ENCODE peak calls at places on chromosomes 4 and X, in six cellular contexts. One of them, this sample, is unnamed. For H3K9me3, H3K36me3 and H3K4me1, the result is how much of the 10 kb centered on the place peaks cover.

GRCh38 chrX:139798701-139799100 is 90.7 kb upstream of the MCF2 start:
- DNase-seq in lower lobe of right lung: no peak
- DNase-seq in Peyer's patch: no peak
- DNase-seq in heart right ventricle: no peak
- DNase-seq in mucosa of descending colon: no peak
- DNase-seq in breast epithelium: no peak
- DNase-seq in this sample: no peak

GRCh38 chr4:32775049-32775448 is 2054.9 kb downstream of the PCDH7 start:
- DNase-seq in Peyer's patch: no peak
- DNase-seq in lower lobe of right lung: no peak
- DNase-seq in breast epithelium: no peak
- DNase-seq in heart right ventricle: no peak
- DNase-seq in mucosa of descending colon: no peak
- DNase-seq in this sample: no peak

GRCh38 chr4:108988514-108989195 is 225.8 kb upstream of the ETNPPL start:
- DNase-seq in lower lobe of right lung: no peak
- DNase-seq in Peyer's patch: no peak
- DNase-seq in breast epithelium: no peak
- DNase-seq in mucosa of descending colon: no peak
- DNase-seq in heart right ventricle: no peak
- DNase-seq in this sample: no peak

GRCh38 chrX:48492293-48492910 is 16.4 kb upstream of the PORCN start:
- DNase-seq in breast epithelium: no peak
- DNase-seq in heart right ventricle: no peak
- DNase-seq in lower lobe of right lung: no peak
- DNase-seq in mucosa of descending colon: no peak
- DNase-seq in Peyer's patch: no peak
- DNase-seq in this sample: no peak

GRCh38 chr4:16034010-16034829 is 49.6 kb downstream of the PROM1 start:
- DNase-seq in Peyer's patch: no peak
- DNase-seq in heart right ventricle: no peak
- DNase-seq in lower lobe of right lung: no peak
- DNase-seq in breast epithelium: no peak
- DNase-seq in mucosa of descending colon: no peak
- DNase-seq in this sample: no peak

GRCh38 chr4:92497141-92497540 is 193.4 kb downstream of the GRID2 start:
- DNase-seq in heart right ventricle: no peak
- DNase-seq in mucosa of descending colon: no peak
- DNase-seq in Peyer's patch: no peak
- DNase-seq in lower lobe of right lung: no peak
- DNase-seq in breast epithelium: no peak
- DNase-seq in this sample: no peak

GRCh38 chr4:158169931-158170690 is 2.7 kb downstream of the GASK1B start:
- DNase-seq in breast epithelium: no peak
- DNase-seq in Peyer's patch: no peak
- DNase-seq in lower lobe of right lung: no peak
- DNase-seq in heart right ventricle: no peak
- DNase-seq in mucosa of descending colon: no peak
- DNase-seq in this sample: no peak

GRCh38 chrX:148466292-148466691 is 34.1 kb upstream of the AFF2 start:
- DNase-seq in lower lobe of right lung: no peak
- DNase-seq in heart right ventricle: no peak
- DNase-seq in breast epithelium: no peak
- DNase-seq in Peyer's patch: no peak
- DNase-seq in mucosa of descending colon: no peak
- DNase-seq in this sample: no peak

GRCh38 chr4:17276821-17277220 is 235.1 kb downstream of the QDPR start:
- DNase-seq in mucosa of descending colon: no peak
- DNase-seq in Peyer's patch: no peak
- DNase-seq in breast epithelium: no peak
- DNase-seq in heart right ventricle: peak
- DNase-seq in lower lobe of right lung: no peak
- DNase-seq in this sample: no peak

GRCh38 chr4:14399919-14400706 is 602.2 kb upstream of the CPEB2 start:
- DNase-seq in heart right ventricle: no peak
- DNase-seq in mucosa of descending colon: no peak
- DNase-seq in breast epithelium: no peak
- DNase-seq in lower lobe of right lung: no peak
- DNase-seq in Peyer's patch: no peak
- DNase-seq in this sample: no peak

GRCh38 chrX:129427267-129427666 is 96.0 kb downstream of the SMARCA1 start:
- DNase-seq in mucosa of descending colon: no peak
- DNase-seq in breast epithelium: no peak
- DNase-seq in heart right ventricle: no peak
- DNase-seq in lower lobe of right lung: no peak
- DNase-seq in Peyer's patch: no peak
- DNase-seq in this sample: no peak

GRCh38 chr4:44146516-44146915 is 302.1 kb downstream of the KCTD8 start:
- DNase-seq in lower lobe of right lung: no peak
- DNase-seq in breast epithelium: no peak
- DNase-seq in Peyer's patch: no peak
- DNase-seq in heart right ventricle: no peak
- DNase-seq in mucosa of descending colon: no peak
- DNase-seq in this sample: no peak

GRCh38 chr4:102823897-102824296 is 3.5 kb downstream of the UBE2D3 start:
- DNase-seq in Peyer's patch: no peak
- DNase-seq in mucosa of descending colon: no peak
- DNase-seq in lower lobe of right lung: no peak
- DNase-seq in breast epithelium: no peak
- DNase-seq in heart right ventricle: no peak
- DNase-seq in this sample: no peak

GRCh38 chr4:173859091-173859713 is 329.2 kb upstream of the HAND2 start:
- DNase-seq in breast epithelium: no peak
- DNase-seq in lower lobe of right lung: no peak
- DNase-seq in mucosa of descending colon: no peak
- DNase-seq in Peyer's patch: no peak
- DNase-seq in heart right ventricle: no peak
- DNase-seq in this sample: no peak

GRCh38 chr4:80219301-80220025 is 22.2 kb downstream of the PRDM8 start:
- DNase-seq in lower lobe of right lung: no peak
- DNase-seq in Peyer's patch: no peak
- DNase-seq in breast epithelium: no peak
- DNase-seq in heart right ventricle: no peak
- DNase-seq in mucosa of descending colon: no peak
- DNase-seq in this sample: no peak

GRCh38 chrX:63656871-63657580 is 128.0 kb downstream of the ARHGEF9 start:
- DNase-seq in Peyer's patch: no peak
- DNase-seq in breast epithelium: no peak
- DNase-seq in mucosa of descending colon: no peak
- DNase-seq in lower lobe of right lung: no peak
- DNase-seq in heart right ventricle: no peak
- DNase-seq in this sample: no peak

GRCh38 chr4:1395941-1396805 is 10.1 kb downstream of the NKX1-1 start:
- DNase-seq in Peyer's patch: no peak
- DNase-seq in heart right ventricle: no peak
- DNase-seq in breast epithelium: peak
- DNase-seq in lower lobe of right lung: peak
- DNase-seq in mucosa of descending colon: peak
- DNase-seq in this sample: no peak
- H3K9me3 ChIP-seq in Peyer's patch: under half
- H3K9me3 ChIP-seq in heart right ventricle: under half
- H3K9me3 ChIP-seq in breast epithelium: under half
- H3K9me3 ChIP-seq in lower lobe of right lung: under half
- H3K9me3 ChIP-seq in mucosa of descending colon: under half
- H3K9me3 ChIP-seq in this sample: under half

DNA sequence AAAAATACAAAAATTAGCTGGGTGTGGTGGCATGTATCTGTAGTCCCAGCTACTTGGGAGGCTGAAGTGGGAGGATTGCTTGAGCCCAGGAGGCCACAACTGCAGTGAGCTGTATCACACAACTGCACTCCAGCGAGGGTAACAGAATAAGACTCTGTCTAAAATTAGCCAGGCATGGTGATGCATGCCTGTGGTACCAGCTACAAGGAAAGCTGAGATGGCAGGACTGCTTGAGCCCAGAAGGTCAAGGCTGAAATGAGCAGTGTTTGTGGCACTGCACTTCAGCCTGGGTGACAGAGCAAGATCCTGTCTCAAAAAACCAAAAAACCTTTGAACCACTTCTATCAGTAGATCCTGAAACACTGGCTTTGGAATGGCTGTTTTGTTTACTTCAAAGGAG is 10.2 kb downstream of the GRSF1 start:
- DNase-seq in breast epithelium: no peak
- DNase-seq in lower lobe of right lung: no peak
- DNase-seq in mucosa of descending colon: no peak
- DNase-seq in heart right ventricle: no peak
- DNase-seq in Peyer's patch: no peak
- DNase-seq in this sample: no peak
- H3K36me3 ChIP-seq in breast epithelium: under half
- H3K36me3 ChIP-seq in lower lobe of right lung: half or more
- H3K36me3 ChIP-seq in mucosa of descending colon: under half
- H3K36me3 ChIP-seq in heart right ventricle: half or more
- H3K36me3 ChIP-seq in Peyer's patch: under half
- H3K36me3 ChIP-seq in this sample: half or more

GRCh38 chr4:101332424-101332823 is 14.9 kb downstream of the PPP3CA start:
- DNase-seq in mucosa of descending colon: no peak
- DNase-seq in lower lobe of right lung: no peak
- DNase-seq in Peyer's patch: no peak
- DNase-seq in breast epithelium: no peak
- DNase-seq in heart right ventricle: no peak
- DNase-seq in this sample: no peak

GRCh38 chr4:101328063-101328602 is 19.2 kb downstream of the PPP3CA start:
- DNase-seq in heart right ventricle: no peak
- DNase-seq in lower lobe of right lung: no peak
- DNase-seq in breast epithelium: no peak
- DNase-seq in Peyer's patch: no peak
- DNase-seq in mucosa of descending colon: no peak
- DNase-seq in this sample: no peak

GRCh38 chr4:101326586-101326985 is 20.7 kb downstream of the PPP3CA start:
- DNase-seq in Peyer's patch: no peak
- DNase-seq in lower lobe of right lung: no peak
- DNase-seq in heart right ventricle: no peak
- DNase-seq in breast epithelium: no peak
- DNase-seq in mucosa of descending colon: no peak
- DNase-seq in this sample: no peak

GRCh38 chr4:101334963-101335572 is 12.3 kb downstream of the PPP3CA start:
- DNase-seq in heart right ventricle: no peak
- DNase-seq in breast epithelium: no peak
- DNase-seq in lower lobe of right lung: no peak
- DNase-seq in Peyer's patch: no peak
- DNase-seq in mucosa of descending colon: no peak
- DNase-seq in this sample: no peak

GRCh38 chr4:101331017-101331416 is 16.3 kb downstream of the PPP3CA start:
- DNase-seq in heart right ventricle: no peak
- DNase-seq in lower lobe of right lung: no peak
- DNase-seq in Peyer's patch: no peak
- DNase-seq in breast epithelium: no peak
- DNase-seq in mucosa of descending colon: no peak
- DNase-seq in this sample: no peak
- H3K4me1 ChIP-seq in heart right ventricle: under half
- H3K4me1 ChIP-seq in lower lobe of right lung: under half
- H3K4me1 ChIP-seq in Peyer's patch: under half
- H3K4me1 ChIP-seq in breast epithelium: under half
- H3K4me1 ChIP-seq in mucosa of descending colon: under half
- H3K4me1 ChIP-seq in this sample: under half

GRCh38 chr4:98338761-98339438 is 77.7 kb downstream of the RAP1GDS1 start:
- DNase-seq in mucosa of descending colon: no peak
- DNase-seq in Peyer's patch: no peak
- DNase-seq in heart right ventricle: no peak
- DNase-seq in lower lobe of right lung: no peak
- DNase-seq in breast epithelium: no peak
- DNase-seq in this sample: no peak
- H3K9me3 ChIP-seq in mucosa of descending colon: under half
- H3K9me3 ChIP-seq in Peyer's patch: under half
- H3K9me3 ChIP-seq in heart right ventricle: under half
- H3K9me3 ChIP-seq in lower lobe of right lung: under half
- H3K9me3 ChIP-seq in breast epithelium: under half
- H3K9me3 ChIP-seq in this sample: under half

DNA sequence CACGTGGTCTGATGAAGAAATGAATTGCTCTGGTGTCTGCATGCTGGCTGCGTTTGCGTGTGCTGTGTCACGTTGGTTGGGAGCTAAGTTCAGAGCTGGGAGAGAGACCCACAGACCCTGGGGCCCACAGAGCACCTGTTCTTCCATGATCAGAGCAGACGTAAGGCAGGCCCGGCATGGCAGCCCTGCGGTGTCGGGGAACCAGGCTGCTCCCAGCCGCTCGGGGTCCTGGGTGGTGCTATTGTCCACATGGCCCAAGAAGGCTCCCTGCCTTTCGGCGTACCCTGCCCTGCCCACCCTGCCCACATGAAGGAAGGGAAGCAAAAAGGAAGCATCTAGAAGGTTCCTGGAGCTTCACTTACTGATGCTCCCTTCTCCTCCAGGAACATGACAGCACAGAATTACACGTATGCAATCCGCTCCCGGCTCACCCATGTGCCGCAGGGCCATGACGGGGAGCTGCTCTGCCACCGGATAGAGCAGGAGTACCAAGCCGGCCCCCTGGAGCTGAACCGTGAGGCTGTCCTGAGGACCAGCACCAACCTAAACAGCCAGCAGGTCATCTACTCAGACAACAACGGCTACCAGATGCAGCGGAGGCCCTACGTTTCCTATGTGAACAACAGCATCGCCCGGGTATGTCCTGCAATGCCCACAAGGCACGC is 30.9 kb upstream of the MRFAP1 start:
- DNase-seq in Peyer's patch: no peak
- DNase-seq in lower lobe of right lung: no peak
- DNase-seq in mucosa of descending colon: no peak
- DNase-seq in heart right ventricle: no peak
- DNase-seq in breast epithelium: no peak
- DNase-seq in this sample: no peak
- H3K36me3 ChIP-seq in Peyer's patch: under half
- H3K36me3 ChIP-seq in lower lobe of right lung: half or more
- H3K36me3 ChIP-seq in mucosa of descending colon: under half
- H3K36me3 ChIP-seq in heart right ventricle: half or more
- H3K36me3 ChIP-seq in breast epithelium: under half
- H3K36me3 ChIP-seq in this sample: half or more

GRCh38 chr4:81426770-81427604 is 44.7 kb downstream of the RASGEF1B start:
- DNase-seq in mucosa of descending colon: no peak
- DNase-seq in lower lobe of right lung: no peak
- DNase-seq in Peyer's patch: no peak
- DNase-seq in breast epithelium: no peak
- DNase-seq in heart right ventricle: no peak
- DNase-seq in this sample: no peak

GRCh38 chr4:81421346-81422218 is 50.1 kb downstream of the RASGEF1B start:
- DNase-seq in heart right ventricle: peak
- DNase-seq in breast epithelium: no peak
- DNase-seq in Peyer's patch: peak
- DNase-seq in mucosa of descending colon: no peak
- DNase-seq in lower lobe of right lung: no peak
- DNase-seq in this sample: no peak

GRCh38 chr4:81425087-81425486 is 46.6 kb downstream of the RASGEF1B start:
- DNase-seq in Peyer's patch: no peak
- DNase-seq in lower lobe of right lung: no peak
- DNase-seq in breast epithelium: no peak
- DNase-seq in heart right ventricle: no peak
- DNase-seq in mucosa of descending colon: no peak
- DNase-seq in this sample: no peak

GRCh38 chr4:81422591-81422990 is 49.1 kb downstream of the RASGEF1B start:
- DNase-seq in Peyer's patch: no peak
- DNase-seq in heart right ventricle: no peak
- DNase-seq in breast epithelium: no peak
- DNase-seq in mucosa of descending colon: no peak
- DNase-seq in lower lobe of right lung: no peak
- DNase-seq in this sample: no peak

DNA sequence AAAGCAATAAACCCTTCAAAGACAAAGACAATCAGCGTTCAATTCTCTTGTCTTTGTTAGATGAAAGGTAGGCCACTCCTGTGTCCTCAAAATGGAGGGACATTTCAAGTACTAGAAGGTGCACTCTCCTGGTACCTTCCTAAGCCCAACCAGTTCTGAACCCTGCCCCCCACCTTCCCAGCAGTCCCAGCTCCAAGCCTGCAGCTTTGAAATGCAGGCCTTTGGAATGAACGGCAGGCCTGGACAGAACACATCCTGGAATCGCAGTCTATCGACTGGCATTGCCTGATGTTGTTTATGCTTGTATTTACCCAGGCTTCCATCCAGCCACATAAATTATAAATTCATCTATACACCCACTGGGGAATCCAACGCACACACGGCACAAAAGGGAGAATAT is 47.4 kb downstream of the RASGEF1B start:
- DNase-seq in mucosa of descending colon: no peak
- DNase-seq in lower lobe of right lung: no peak
- DNase-seq in Peyer's patch: no peak
- DNase-seq in heart right ventricle: no peak
- DNase-seq in breast epithelium: no peak
- DNase-seq in this sample: no peak
- H3K4me1 ChIP-seq in mucosa of descending colon: under half
- H3K4me1 ChIP-seq in lower lobe of right lung: under half
- H3K4me1 ChIP-seq in Peyer's patch: under half
- H3K4me1 ChIP-seq in heart right ventricle: under half
- H3K4me1 ChIP-seq in breast epithelium: under half
- H3K4me1 ChIP-seq in this sample: under half

This sample was measured in ascending aorta.